ENCODE peak calls at places on chromosome 6, in four cellular contexts. U, A, F and R are unnamed samples.

GRCh38 chr6:89818977-89819335 is 638 bp downstream of the MDN1 start:
- DNase-seq in U (peak; percentile 56), A (peak; percentile 16), F (no peak), R (peak; percentile 30)

GRCh38 chr6:35788423-35788982 is 7.7 kb downstream of the CLPSL1 start:
- DNase-seq in U (no peak), A (no peak), F (no peak), R (no peak)

GRCh38 chr6:100845676-100846075 is 35.5 kb downstream of the ASCC3 start:
- DNase-seq in U (no peak), A (no peak), F (no peak), R (no peak)

GRCh38 chr6:162344935-162345599 is 382.5 kb downstream of the PRKN start:
- DNase-seq in U (peak; percentile 72), A (no peak), F (no peak), R (no peak)

GRCh38 chr6:143677891-143678737 is at the start of gene PHACTR2:
- DNase-seq in U (peak; percentile 91), A (peak; percentile 37), F (no peak), R (peak; percentile 71)

GRCh38 chr6:151180321-151180720 is 59.4 kb upstream of the AKAP12 start:
- DNase-seq in U (no peak), A (no peak), F (no peak), R (no peak)

GRCh38 chr6:168365422-168366165 is 46.0 kb upstream of the DACT2 start:
- DNase-seq in U (no peak), A (no peak), F (no peak), R (no peak)

GRCh38 chr6:132101550-132101949 is 150.4 kb upstream of the CCN2 start:
- DNase-seq in U (no peak), A (no peak), F (no peak), R (no peak)